ENCODE peak calls at places on chromosomes 12 and 14, in nine cellular contexts. U is K562, W is sigmoid colon, Y is HCT116, Z is vagina, N is endothelial cell of umbilical vein, P is stomach, T is GM23338, J is breast epithelium. A is an unnamed sample.

GRCh38 chr14:49677643-49678042 is 10.4 kb downstream of the POLE2 start:
- DNase-seq in U (no peak), W (no peak), Y (no peak), Z (no peak), N (no peak), P (no peak), T (peak; percentile 24), J (no peak), A (no peak)

GRCh38 chr14:56709201-56709600 is 101.1 kb downstream of the OTX2 start:
- DNase-seq in U (no peak), W (no peak), Y (no peak), Z (no peak), N (no peak), P (no peak), T (no peak), J (no peak), A (no peak)

GRCh38 chr12:54324617-54325441 is at the start of gene COPZ1:
- DNase-seq in U (peak; percentile 99), W (peak; percentile 98), Y (peak; percentile 99), Z (peak; percentile 99), N (peak; percentile 100), P (peak; percentile 95), T (peak; percentile 100), J (peak; percentile 93), A (peak; percentile 90)

GRCh38 chr12:16299403-16299802 is 21.9 kb upstream of the SLC15A5 start:
- DNase-seq in U (no peak), W (no peak), Y (no peak), Z (no peak), N (no peak), P (no peak), T (no peak), J (no peak), A (no peak)

GRCh38 chr12:121108492-121108891 is 24.2 kb upstream of the P2RX7 start:
- DNase-seq in U (no peak), W (no peak), Y (no peak), Z (no peak), N (no peak), P (no peak), T (no peak), J (no peak), A (no peak)

GRCh38 chr12:53414756-53415417 is 8.8 kb upstream of the AMHR2 start:
- DNase-seq in U (peak; percentile 48), W (peak; percentile 62), Y (no peak), Z (no peak), N (peak; percentile 32), P (no peak), T (no peak), J (no peak), A (no peak)

GRCh38 chr12:18849080-18849479 is 111.2 kb downstream of the CAPZA3 start:
- DNase-seq in U (no peak), W (no peak), Y (peak; percentile 31), Z (no peak), N (no peak), P (no peak), T (no peak), J (no peak), A (no peak)

GRCh38 chr14:63578300-63578699 is 35.1 kb upstream of the PPP2R5E start:
- DNase-seq in U (no peak), W (no peak), Y (no peak), Z (no peak), N (no peak), P (no peak), T (no peak), J (no peak), A (no peak)

GRCh38 chr12:12612403-12612802 is 727 bp downstream of the CREBL2 start:
- DNase-seq in U (peak; percentile 40), W (no peak), Y (no peak), Z (no peak), N (peak; percentile 65), P (no peak), T (peak; percentile 67), J (no peak), A (no peak)

GRCh38 chr12:64813733-64814132 is 10.7 kb upstream of the TBC1D30 start:
- DNase-seq in U (no peak), W (no peak), Y (no peak), Z (no peak), N (no peak), P (no peak), T (no peak), J (no peak), A (no peak)

GRCh38 chr12:44317651-44318126 is 481.8 kb downstream of the TMEM117 start:
- DNase-seq in U (no peak), W (no peak), Y (peak; percentile 15), Z (no peak), N (peak; percentile 7), P (no peak), T (peak; percentile 76), J (no peak), A (no peak)

GRCh38 chr12:15868186-15868585 is 14.0 kb upstream of the STRAP start:
- DNase-seq in U (no peak), W (no peak), Y (no peak), Z (no peak), N (no peak), P (no peak), T (no peak), J (no peak), A (no peak)

GRCh38 chr14:96493178-96493577 is 9.0 kb upstream of the PAPOLA start:
- DNase-seq in U (no peak), W (no peak), Y (no peak), Z (no peak), N (no peak), P (no peak), T (no peak), J (no peak), A (no peak)

DNA sequence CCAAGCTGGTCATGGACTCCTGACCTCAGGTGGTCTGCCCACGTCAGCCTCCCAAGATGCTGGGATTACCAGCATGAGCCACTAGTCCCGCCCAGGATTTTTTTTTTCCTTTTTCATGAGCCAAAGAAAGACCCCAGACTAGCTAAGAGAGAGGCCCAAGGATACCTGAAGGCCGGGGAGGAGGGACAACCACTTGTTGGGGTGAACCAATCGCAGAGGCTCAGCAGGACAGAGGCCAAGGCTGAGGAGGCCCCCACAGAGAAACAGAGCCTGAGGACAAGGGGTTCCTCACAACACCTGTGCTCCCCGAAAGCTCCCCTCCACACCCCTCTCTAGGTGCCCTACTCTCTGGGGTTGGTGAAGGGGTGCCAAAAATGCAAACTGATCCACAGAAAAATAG is 1.0 kb upstream of the SERPINA3 start:
- DNase-seq in U (no peak), W (peak; percentile 56), Y (no peak), Z (no peak), N (no peak), P (no peak), T (no peak), J (no peak), A (no peak)
- TF ChIP-seq POLR2AphosphoS5 in U (no peak), W (no peak), Y (no peak), Z (no peak), N (no peak), P (no peak), T (no peak), J (no peak), A (no peak)

GRCh38 chr14:70924521-70924920 is 17.3 kb downstream of the PCNX1 start:
- DNase-seq in U (no peak), W (no peak), Y (no peak), Z (no peak), N (no peak), P (no peak), T (no peak), J (no peak), A (no peak)
- H3K4me1 ChIP-seq in U (no peaks in the 10 kb centered on the region), W (peaks cover 26% of the 10 kb centered on the region), Y (no peaks in the 10 kb centered on the region), Z (peaks cover 41% of the 10 kb centered on the region), N (peaks cover 15% of the 10 kb centered on the region), P (peaks cover 7% of the 10 kb centered on the region), T (peaks cover 8% of the 10 kb centered on the region), J (no peaks in the 10 kb centered on the region), A (peaks cover 30% of the 10 kb centered on the region)

DNA sequence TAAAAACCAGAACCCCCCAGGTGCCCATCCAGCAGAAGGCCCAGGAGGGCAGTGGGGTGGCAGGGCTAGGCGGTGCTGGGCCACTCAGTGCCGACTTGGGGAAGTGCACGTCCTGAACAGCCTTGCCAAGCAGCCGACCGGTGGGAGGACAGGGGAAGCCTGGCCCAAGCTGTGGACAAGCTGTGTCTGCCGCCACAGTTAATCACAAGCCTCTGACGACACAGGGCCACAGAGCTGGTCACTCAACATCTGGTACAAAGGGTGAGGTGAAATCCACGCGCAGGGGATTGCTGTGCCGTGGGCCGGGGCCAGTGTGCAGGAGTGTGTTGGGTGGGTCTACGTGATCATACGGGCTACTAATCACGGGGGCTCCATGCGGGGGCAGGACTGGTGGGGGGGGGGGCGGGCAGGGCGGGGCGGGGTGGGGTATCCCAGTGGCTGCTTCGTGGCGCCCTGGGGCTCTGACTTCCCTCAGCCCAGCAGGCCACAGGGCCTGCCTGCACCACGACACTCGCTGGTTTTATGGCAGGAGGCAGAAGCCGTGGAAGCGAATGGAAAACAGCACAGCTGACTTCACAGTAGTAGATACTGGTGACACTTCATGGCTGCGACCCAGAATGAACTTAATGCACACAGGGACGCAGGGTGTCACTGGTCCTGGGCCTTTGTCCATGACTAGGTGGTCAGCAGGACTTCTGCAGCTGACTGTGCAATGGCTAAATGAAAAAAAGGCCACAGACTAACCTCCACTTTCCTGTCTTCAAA is 10.2 kb downstream of the AMN start:
- DNase-seq in U (no peak), W (no peak), Y (no peak), Z (no peak), N (no peak), P (no peak), T (no peak), J (no peak), A (peak; percentile 52)
- TF ChIP-seq CTCF in U (no peak), W (no peak), Y (no peak), Z (no peak), N (no peak), P (no peak), T (no peak), J (no peak), A (no peak)

DNA sequence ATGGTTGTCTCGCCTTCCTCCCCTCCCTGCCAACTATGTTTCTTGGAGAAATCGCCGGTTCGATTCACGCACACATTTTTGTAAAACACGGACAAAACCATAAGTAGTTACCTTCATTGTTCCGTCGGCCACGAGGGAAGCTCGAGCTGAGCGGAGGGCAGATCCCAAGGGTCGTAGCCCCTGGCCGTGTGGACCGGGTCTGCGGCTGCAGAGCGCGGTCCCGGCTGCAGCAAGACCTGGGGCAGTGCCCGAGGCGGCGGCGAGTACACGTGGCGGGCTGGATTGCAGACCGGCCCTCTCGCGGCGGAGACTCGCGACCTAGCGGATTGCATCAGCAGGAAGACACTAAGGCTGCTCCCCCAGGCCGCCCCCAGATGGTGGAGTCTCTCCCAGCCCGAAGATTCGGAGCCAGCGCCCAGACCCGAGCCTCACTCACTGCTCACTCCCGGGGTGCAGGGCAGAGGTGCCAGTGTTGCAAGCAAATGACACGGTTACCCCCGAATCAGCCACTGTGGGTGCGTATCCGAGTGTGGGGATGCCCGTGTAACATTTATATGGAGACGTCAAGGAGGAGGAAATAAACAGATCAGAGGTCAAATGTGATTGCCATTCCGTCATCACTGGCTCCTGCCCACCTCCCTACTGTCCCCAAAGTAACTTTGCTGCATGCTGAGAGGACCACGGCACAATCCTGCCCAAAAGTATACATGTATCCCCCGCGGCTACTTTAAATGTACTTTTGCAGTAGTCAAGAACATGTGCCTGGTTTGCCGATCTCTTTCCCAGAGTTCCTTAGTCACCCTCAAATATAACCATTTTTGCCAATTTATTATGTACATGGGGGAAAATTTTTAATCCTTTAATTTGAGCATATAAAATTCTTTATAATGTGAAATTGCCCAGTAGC is at the start of gene BCAT1:
- DNase-seq in U (peak; percentile 92), W (peak; percentile 86), Y (no peak), Z (no peak), N (peak; percentile 88), P (peak; percentile 64), T (peak; percentile 89), J (peak; percentile 54), A (peak; percentile 87)
- TF ChIP-seq POLR2AphosphoS5 in U (peak; percentile 69), W (no peak), Y (no peak), Z (peak; percentile 58), N (peak; percentile 79), P (no peak), T (peak; percentile 74), J (no peak), A (peak; percentile 15)